ENCODE peak calls at places on chromosomes 6 and 20, in seven cellular contexts. N is HCT116, P is MM.1S, K is hepatocyte, S is cardiac muscle cell, Y is gastrocnemius medialis, W is Peyer's patch. T is an unnamed sample.
A peak's percentile ranks its signal among the peaks of the same experiment; 100 is the strongest.

GRCh38 chr6:30037182-30037788 is 23.8 kb upstream of the POLR1H start:
- DNase-seq in W (no peak), P (peak; percentile 31), Y (no peak), S (peak; percentile 60), N (no peak), K (peak; percentile 21), T (no peak)

GRCh38 chr6:12047304-12047703 is 35.2 kb downstream of the HIVEP1 start:
- DNase-seq in Y (no peak), S (no peak), N (no peak), K (no peak), W (peak; percentile 74), P (no peak), T (no peak)

GRCh38 chr6:27297857-27298730 is 14.0 kb downstream of the POM121L2 start:
- DNase-seq in Y (no peak), K (peak; percentile 27), P (no peak), S (peak; percentile 52), N (peak; percentile 70), W (no peak), T (no peak)

GRCh38 chr20:36929290-36929689 is 22.2 kb downstream of the SAMHD1 start:
- DNase-seq in K (no peak), W (no peak), Y (no peak), P (no peak), S (no peak), N (no peak), T (no peak)

GRCh38 chr6:7758456-7758855 is 32.6 kb downstream of the BMP6 start:
- DNase-seq in Y (no peak), W (no peak), S (peak; percentile 94), N (peak; percentile 7), K (no peak), P (no peak), T (no peak)

GRCh38 chr6:162294030-162294429 is 433.5 kb downstream of the PRKN start:
- DNase-seq in K (no peak), W (no peak), P (no peak), Y (no peak), N (no peak), S (no peak), T (no peak)

GRCh38 chr20:1912056-1912455 is 16.8 kb downstream of the SIRPA start:
- DNase-seq in S (peak; percentile 39), P (no peak), N (no peak), Y (no peak), W (no peak), K (no peak), T (no peak)

GRCh38 chr6:113856571-113857564 is at the start of gene MARCKS:
- DNase-seq in Y (peak; percentile 50), K (peak; percentile 96), S (peak; percentile 96), N (peak; percentile 69), W (peak; percentile 88), P (peak; percentile 78), T (peak; percentile 21)

GRCh38 chr6:9405369-9405768 is 970.0 kb upstream of the SLC35B3 start:
- DNase-seq in P (no peak), W (no peak), N (peak; percentile 63), Y (no peak), K (peak; percentile 22), S (no peak), T (no peak)

GRCh38 chr6:167968091-167968490 is 29.4 kb upstream of the KIF25 start:
- DNase-seq in K (no peak), N (peak; percentile 16), Y (no peak), P (no peak), W (no peak), S (no peak), T (no peak)

GRCh38 chr6:29792123-29793035 is 35.2 kb upstream of the HLA-G start:
- DNase-seq in S (peak; percentile 34), N (no peak), W (peak; percentile 68), K (peak; percentile 59), Y (peak; percentile 15), P (peak; percentile 46), T (peak; percentile 78)

GRCh38 chr6:2429460-2429859 is 184.1 kb upstream of the GMDS start:
- DNase-seq in P (no peak), W (no peak), N (no peak), K (peak; percentile 40), S (no peak), Y (no peak), T (no peak)

GRCh38 chr6:54697423-54697822 is 149.1 kb upstream of the FAM83B start:
- DNase-seq in W (no peak), N (peak; percentile 12), K (no peak), P (peak; percentile 25), S (peak; percentile 23), Y (no peak), T (no peak)

GRCh38 chr6:7051780-7052440 is 55.9 kb upstream of the RREB1 start:
- DNase-seq in S (peak; percentile 52), P (no peak), Y (peak; percentile 35), K (peak; percentile 74), N (no peak), W (peak; percentile 30), T (peak; percentile 42)

GRCh38 chr6:118775381-118775780 is 118.6 kb upstream of the ASF1A start:
- DNase-seq in W (no peak), K (no peak), S (no peak), P (no peak), Y (no peak), N (no peak), T (no peak)

GRCh38 chr20:39893013-39893685 is 795.9 kb downstream of the MAFB start:
- DNase-seq in P (no peak), N (no peak), S (no peak), W (no peak), K (peak; percentile 29), Y (no peak), T (no peak)

GRCh38 chr6:9250852-9251251 is 815.5 kb upstream of the SLC35B3 start:
- DNase-seq in Y (no peak), S (peak; percentile 63), W (no peak), N (peak; percentile 63), P (peak; percentile 69), K (peak; percentile 77), T (no peak)

GRCh38 chr6:165096868-165097267 is 212.5 kb downstream of the C6orf118 start:
- DNase-seq in W (no peak), S (no peak), N (no peak), P (no peak), K (no peak), Y (no peak), T (no peak)

GRCh38 chr20:34251619-34252018 is 10.4 kb downstream of the ASIP start:
- DNase-seq in K (no peak), Y (no peak), S (no peak), W (no peak), P (no peak), N (no peak), T (no peak)

GRCh38 chr6:93393554-93394074 is 25.7 kb downstream of the EPHA7 start:
- DNase-seq in P (no peak), S (no peak), W (no peak), N (no peak), K (no peak), Y (no peak), T (no peak)

GRCh38 chr6:29681811-29682210 is 859 bp upstream of the ZFP57 start:
- DNase-seq in K (no peak), N (no peak), Y (no peak), S (peak; percentile 17), W (no peak), P (no peak), T (no peak)

GRCh38 chr20:62941792-62942191 is 3.8 kb downstream of the GID8 start:
- DNase-seq in N (no peak), K (no peak), W (no peak), S (no peak), Y (no peak), P (no peak), T (no peak)

GRCh38 chr6:147299035-147299434 is 94.8 kb downstream of the STXBP5 start:
- DNase-seq in K (no peak), N (no peak), S (no peak), W (no peak), Y (no peak), P (no peak), T (no peak)
- H3K9me3 ChIP-seq in K (peaks cover 15% of the 10 kb centered on the region), N (no peaks in the 10 kb centered on the region), S (no peaks in the 10 kb centered on the region), W (no peaks in the 10 kb centered on the region), Y (no peaks in the 10 kb centered on the region), P (no peaks in the 10 kb centered on the region), T (peaks cover 17% of the 10 kb centered on the region)

GRCh38 chr6:120407696-120408095 is 926.6 kb downstream of the TBC1D32 start:
- DNase-seq in Y (no peak), P (no peak), W (no peak), S (no peak), N (no peak), K (no peak), T (no peak)

GRCh38 chr6:120411394-120411793 is 922.9 kb downstream of the TBC1D32 start:
- DNase-seq in Y (no peak), N (no peak), P (no peak), W (no peak), S (no peak), K (no peak), T (no peak)

GRCh38 chr6:120405947-120406346 is 928.3 kb downstream of the TBC1D32 start:
- DNase-seq in N (peak; percentile 13), S (no peak), K (no peak), Y (no peak), W (no peak), P (no peak), T (no peak)

GRCh38 chr6:120410586-120410985 is 923.7 kb downstream of the TBC1D32 start:
- DNase-seq in S (no peak), P (no peak), K (no peak), N (no peak), W (no peak), Y (no peak), T (no peak)
- H3K9me3 ChIP-seq in S (no peaks in the 10 kb centered on the region), P (no peaks in the 10 kb centered on the region), K (no peaks in the 10 kb centered on the region), N (no peaks in the 10 kb centered on the region), W (no peaks in the 10 kb centered on the region), Y (no peaks in the 10 kb centered on the region), T (no peaks in the 10 kb centered on the region)

DNA sequence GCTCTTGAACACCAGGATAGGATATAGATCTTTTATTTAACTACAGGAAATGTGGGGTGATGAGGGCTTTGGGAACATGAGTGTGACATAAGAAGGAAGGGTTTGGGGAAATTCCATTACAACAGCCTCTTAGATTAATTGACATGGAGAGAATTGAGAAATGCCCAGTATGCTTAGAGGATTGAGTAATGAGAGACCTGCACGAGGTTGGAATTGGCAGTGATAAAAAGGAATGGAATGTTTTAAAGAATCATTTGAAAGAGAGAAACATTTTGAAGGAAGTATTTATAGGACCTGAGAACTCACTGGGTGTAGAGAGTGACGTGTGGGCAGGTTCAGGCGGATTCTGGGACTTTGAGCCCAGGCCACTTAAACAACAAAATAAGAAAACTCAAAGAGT is 227.0 kb downstream of the BMP2 start:
- DNase-seq in W (no peak), N (no peak), P (no peak), S (peak; percentile 34), K (peak; percentile 59), Y (no peak), T (no peak)
- H3K9me3 ChIP-seq in W (no peaks in the 10 kb centered on the region), N (peaks cover 17% of the 10 kb centered on the region), P (no peaks in the 10 kb centered on the region), S (no peaks in the 10 kb centered on the region), K (no peaks in the 10 kb centered on the region), Y (no peaks in the 10 kb centered on the region), T (peaks cover 5% of the 10 kb centered on the region)

DNA sequence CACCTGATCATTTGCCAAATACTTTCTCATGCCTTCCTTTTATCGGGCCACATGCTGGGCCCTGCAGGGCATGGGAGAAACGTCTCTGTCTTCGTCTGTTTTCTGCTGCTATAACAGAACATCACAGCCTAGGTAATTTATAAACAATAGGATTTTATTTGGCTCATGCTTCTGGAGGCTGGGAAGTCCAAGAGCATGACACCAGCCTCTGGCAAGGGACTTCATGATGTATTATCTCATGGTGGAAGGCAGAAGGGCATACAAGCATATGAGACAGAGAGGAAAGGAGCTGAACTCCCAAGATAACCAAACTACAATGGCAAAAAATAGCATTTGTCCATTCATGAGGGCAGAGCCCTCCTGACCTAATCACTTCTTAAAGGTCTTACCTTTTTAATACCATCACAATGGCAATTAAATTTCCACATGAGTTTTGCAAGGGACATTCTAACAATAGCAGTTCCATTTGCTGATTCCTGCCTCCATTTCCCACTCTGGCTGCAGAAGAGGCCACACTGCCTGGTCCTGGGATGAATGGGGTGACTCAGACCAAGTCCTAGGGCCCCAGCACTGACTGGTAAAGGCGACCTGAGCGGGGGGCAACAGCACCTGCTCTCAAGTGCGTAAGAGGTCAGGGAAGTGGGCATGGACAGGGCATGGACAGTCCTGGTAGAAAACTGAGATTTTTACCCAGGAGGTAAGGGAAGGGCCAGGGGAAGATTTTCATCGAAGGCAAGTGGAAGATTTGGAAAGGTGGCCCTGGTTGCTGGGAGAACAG is 5.1 kb upstream of the ZBP1 start:
- DNase-seq in N (no peak), K (no peak), W (no peak), P (no peak), S (no peak), Y (no peak), T (no peak)
- H3K9me3 ChIP-seq in N (no peaks in the 10 kb centered on the region), K (no peaks in the 10 kb centered on the region), W (no peaks in the 10 kb centered on the region), P (no peaks in the 10 kb centered on the region), S (no peaks in the 10 kb centered on the region), Y (no peaks in the 10 kb centered on the region), T (no peaks in the 10 kb centered on the region)